ENCODE peak calls at places on chromosome 3, in nine cellular contexts. B, U, Q, V, O, M, Z, A and T are unnamed samples.

GRCh38 chr3:130976706-130977105 is 49.9 kb downstream of the ASTE1 start:
- DNase-seq in B (no peak), U (no peak), Q (no peak), V (no peak), O (no peak), M (peak), Z (no peak), A (no peak), T (no peak)

GRCh38 chr3:124730920-124731297 is 657 bp downstream of the UMPS start:
- DNase-seq in B (no peak), U (no peak), Q (no peak), V (no peak), O (peak), M (no peak), Z (no peak), A (no peak), T (no peak)

GRCh38 chr3:140223631-140224030 is 288.6 kb downstream of the CLSTN2 start:
- DNase-seq in B (no peak), U (peak), Q (no peak), V (no peak), O (no peak), M (no peak), Z (no peak), A (no peak), T (no peak)

GRCh38 chr3:29889230-29889629 is 608.4 kb downstream of the RBMS3 start:
- DNase-seq in B (no peak), U (peak), Q (peak), V (no peak), O (no peak), M (no peak), Z (no peak), A (no peak), T (no peak)

GRCh38 chr3:20809356-20809755 is 623.4 kb upstream of the SGO1 start:
- DNase-seq in B (no peak), U (no peak), Q (no peak), V (no peak), O (no peak), M (no peak), Z (no peak), A (no peak), T (no peak)

GRCh38 chr3:25191703-25192102 is 236.4 kb upstream of the RARB start:
- DNase-seq in B (no peak), U (no peak), Q (no peak), V (no peak), O (no peak), M (no peak), Z (no peak), A (no peak), T (no peak)

GRCh38 chr3:161957467-161957866 is 460.9 kb downstream of the OTOL1 start:
- DNase-seq in B (no peak), U (no peak), Q (no peak), V (no peak), O (no peak), M (no peak), Z (no peak), A (no peak), T (no peak)

GRCh38 chr3:45140392-45140791 is 5.8 kb downstream of the CDCP1 start:
- DNase-seq in B (no peak), U (peak), Q (peak), V (no peak), O (no peak), M (no peak), Z (no peak), A (no peak), T (no peak)

GRCh38 chr3:77871436-77871835 is 831.5 kb downstream of the ROBO2 start:
- DNase-seq in B (no peak), U (no peak), Q (no peak), V (no peak), O (no peak), M (no peak), Z (no peak), A (no peak), T (no peak)

GRCh38 chr3:71130516-71131384 is 452.8 kb downstream of the FOXP1 start:
- DNase-seq in B (peak), U (peak), Q (peak), V (peak), O (peak), M (peak), Z (no peak), A (peak), T (no peak)

GRCh38 chr3:63762180-63762579 is 56.9 kb upstream of the C3orf49 start:
- DNase-seq in B (no peak), U (peak), Q (peak), V (no peak), O (no peak), M (no peak), Z (no peak), A (no peak), T (no peak)

GRCh38 chr3:129958715-129959114 is 15.8 kb upstream of the TRH start:
- DNase-seq in B (no peak), U (no peak), Q (no peak), V (no peak), O (no peak), M (no peak), Z (no peak), A (no peak), T (no peak)

GRCh38 chr3:24854748-24855147 is 360.1 kb upstream of the THRB start:
- DNase-seq in B (no peak), U (no peak), Q (no peak), V (no peak), O (no peak), M (no peak), Z (no peak), A (no peak), T (no peak)

GRCh38 chr3:127289646-127290575 is 2.1 kb upstream of the PRR20G start:
- DNase-seq in B (no peak), U (peak), Q (no peak), V (no peak), O (peak), M (no peak), Z (no peak), A (no peak), T (no peak)